ENCODE peak calls at places on chromosome 16, in seven cellular contexts. O is left ventricle myocardium inferior; N is Calu3; J is activated CD8-positive, alpha-beta memory T cell treated with anti-CD3 and anti-CD28 coated beads for 4 hours; X is thoracic aorta; G is osteocyte; Y is amniotic stem cell. Z is an unnamed sample.

GRCh38 chr16:63789603-63790002 is 1332.3 kb downstream of the CDH11 start:
- DNase-seq in O (no peak), N (no peak), J (no peak), X (no peak), G (no peak), Y (no peak), Z (no peak)

GRCh38 chr16:20084624-20085226 is 11.0 kb upstream of the GPR139 start:
- DNase-seq in O (no peak), N (peak), J (no peak), X (no peak), G (no peak), Y (no peak), Z (no peak)

GRCh38 chr16:3012828-3013420 is at the start of gene CLDN9:
- DNase-seq in O (no peak), N (peak), J (no peak), X (no peak), G (no peak), Y (no peak), Z (no peak)

GRCh38 chr16:23914935-23915549 is 79.3 kb downstream of the PRKCB start:
- DNase-seq in O (no peak), N (no peak), J (no peak), X (no peak), G (no peak), Y (no peak), Z (no peak)

GRCh38 chr16:1583180-1583579 is 28.7 kb downstream of the IFT140 start:
- DNase-seq in O (no peak), N (no peak), J (no peak), X (no peak), G (no peak), Y (no peak), Z (no peak)

GRCh38 chr16:51716195-51716594 is 565.1 kb upstream of the SALL1 start:
- DNase-seq in O (no peak), N (no peak), J (no peak), X (no peak), G (no peak), Y (no peak), Z (no peak)

GRCh38 chr16:12303649-12304048 is 327.1 kb downstream of the SNX29 start:
- DNase-seq in O (no peak), N (no peak), J (no peak), X (no peak), G (no peak), Y (no peak), Z (no peak)

GRCh38 chr16:35210681-35211433 is 1751.4 kb downstream of the TP53TG3F start:
- DNase-seq in O (no peak), N (no peak), J (no peak), X (no peak), G (no peak), Y (no peak), Z (no peak)

GRCh38 chr16:23773339-23773738 is 18.5 kb downstream of the CHP2 start:
- DNase-seq in O (no peak), N (no peak), J (no peak), X (no peak), G (no peak), Y (no peak), Z (no peak)

GRCh38 chr16:56532714-56533113 is 12.9 kb upstream of the BBS2 start:
- DNase-seq in O (no peak), N (peak), J (no peak), X (no peak), G (no peak), Y (no peak), Z (no peak)

GRCh38 chr16:22857296-22857695 is 43.3 kb downstream of the HS3ST2 start:
- DNase-seq in O (no peak), N (no peak), J (no peak), X (no peak), G (peak), Y (no peak), Z (no peak)

GRCh38 chr16:71414038-71414437 is 27.8 kb downstream of the TLE7 start:
- DNase-seq in O (no peak), N (no peak), J (no peak), X (no peak), G (no peak), Y (no peak), Z (no peak)

GRCh38 chr16:23821467-23821866 is 14.3 kb upstream of the PRKCB start:
- DNase-seq in O (no peak), N (no peak), J (no peak), X (no peak), G (no peak), Y (no peak), Z (no peak)

GRCh38 chr16:64989050-64989449 is 132.8 kb downstream of the CDH11 start:
- DNase-seq in O (no peak), N (no peak), J (no peak), X (no peak), G (no peak), Y (no peak), Z (no peak)

GRCh38 chr16:68272501-68273209 is 8.3 kb downstream of the SLC7A6 start:
- DNase-seq in O (no peak), N (no peak), J (no peak), X (no peak), G (no peak), Y (no peak), Z (no peak)

GRCh38 chr16:28623172-28623711 is 13.4 kb upstream of the SULT1A1 start:
- DNase-seq in O (peak), N (peak), J (peak), X (no peak), G (peak), Y (no peak), Z (no peak)

GRCh38 chr16:16150117-16150877 is 73.0 kb downstream of the ABCC6 start:
- DNase-seq in O (peak), N (no peak), J (no peak), X (peak), G (no peak), Y (no peak), Z (no peak)

GRCh38 chr16:23141959-23142740 is 7.1 kb downstream of the USP31 start:
- DNase-seq in O (no peak), N (no peak), J (no peak), X (no peak), G (no peak), Y (no peak), Z (no peak)

GRCh38 chr16:83888672-83889044 is 10.3 kb upstream of the MLYCD start:
- DNase-seq in O (no peak), N (no peak), J (no peak), X (no peak), G (no peak), Y (no peak), Z (no peak)

GRCh38 chr16:81705261-81705660 is 73.8 kb upstream of the PLCG2 start:
- DNase-seq in O (peak), N (no peak), J (no peak), X (no peak), G (no peak), Y (no peak), Z (no peak)

GRCh38 chr16:73956592-73957495 is 339.8 kb upstream of the PSMD7 start:
- DNase-seq in O (peak), N (peak), J (no peak), X (no peak), G (no peak), Y (peak), Z (peak)

GRCh38 chr16:12097523-12098428 is 121.2 kb downstream of the SNX29 start:
- DNase-seq in O (peak), N (no peak), J (no peak), X (no peak), G (no peak), Y (no peak), Z (no peak)

GRCh38 chr16:69064164-69064563 is 41.3 kb upstream of the HAS3 start:
- DNase-seq in O (no peak), N (no peak), J (no peak), X (no peak), G (no peak), Y (no peak), Z (no peak)

GRCh38 chr16:69644790-69645189 is 79.0 kb downstream of the NFAT5 start:
- DNase-seq in O (no peak), N (no peak), J (no peak), X (no peak), G (no peak), Y (no peak), Z (no peak)

GRCh38 chr16:58426095-58426494 is 33.8 kb downstream of the GINS3 start:
- DNase-seq in O (no peak), N (no peak), J (no peak), X (no peak), G (no peak), Y (no peak), Z (no peak)

GRCh38 chr16:9408297-9408696 is 316.9 kb downstream of the HAPSTR1 start:
- DNase-seq in O (no peak), N (no peak), J (no peak), X (no peak), G (no peak), Y (no peak), Z (no peak)

GRCh38 chr16:78961464-78961863 is 639.1 kb downstream of the MAF start:
- DNase-seq in O (no peak), N (no peak), J (no peak), X (no peak), G (no peak), Y (no peak), Z (no peak)

GRCh38 chr16:10613771-10614485 is 33.5 kb upstream of the EMP2 start:
- DNase-seq in O (no peak), N (no peak), J (no peak), X (no peak), G (no peak), Y (no peak), Z (no peak)

GRCh38 chr16:31010539-31010938 is at the start of gene STX1B:
- DNase-seq in O (no peak), N (no peak), J (peak), X (no peak), G (no peak), Y (no peak), Z (no peak)

Z was measured in iPS DF 6.9.